ENCODE peak calls at places on chromosomes 11 and 22, in seven cellular contexts. One of them, this sample, is unnamed.

GRCh38 chr22:29300807-29301601 is 5.4 kb upstream of the GAS2L1 start:
- DNase-seq in fibroblast of mammary gland: no peak
- DNase-seq in mammary epithelial cell: no peak
- DNase-seq in AG04450: no peak
- DNase-seq in brain microvascular endothelial cell: no peak
- DNase-seq in GM10248: no peak
- DNase-seq in AG09319: no peak
- DNase-seq in this sample: no peak

GRCh38 chr11:73288873-73289707 is 17.0 kb downstream of the P2RY6 start:
- DNase-seq in brain microvascular endothelial cell: peak; percentile 85
- DNase-seq in mammary epithelial cell: peak; percentile 87
- DNase-seq in AG09319: peak; percentile 19
- DNase-seq in GM10248: peak; percentile 89
- DNase-seq in AG04450: no peak
- DNase-seq in fibroblast of mammary gland: peak; percentile 65
- DNase-seq in this sample: peak; percentile 90

GRCh38 chr11:64545605-64546004 is 45.4 kb upstream of the SLC22A12 start:
- DNase-seq in mammary epithelial cell: peak; percentile 75
- DNase-seq in AG04450: peak; percentile 21
- DNase-seq in fibroblast of mammary gland: peak; percentile 79
- DNase-seq in AG09319: no peak
- DNase-seq in brain microvascular endothelial cell: peak; percentile 86
- DNase-seq in GM10248: no peak
- DNase-seq in this sample: peak; percentile 79

GRCh38 chr11:10494636-10495463 is 39.8 kb downstream of the AMPD3 start:
- DNase-seq in GM10248: no peak
- DNase-seq in brain microvascular endothelial cell: no peak
- DNase-seq in AG09319: no peak
- DNase-seq in AG04450: no peak
- DNase-seq in fibroblast of mammary gland: no peak
- DNase-seq in mammary epithelial cell: no peak
- DNase-seq in this sample: no peak

GRCh38 chr11:46659908-46660307 is 40.5 kb downstream of the ARHGAP1 start:
- DNase-seq in GM10248: no peak
- DNase-seq in AG04450: peak; percentile 49
- DNase-seq in fibroblast of mammary gland: peak; percentile 81
- DNase-seq in mammary epithelial cell: no peak
- DNase-seq in AG09319: peak; percentile 12
- DNase-seq in brain microvascular endothelial cell: peak; percentile 51
- DNase-seq in this sample: no peak

GRCh38 chr22:49667236-49667635 is 160.4 kb downstream of the BRD1 start:
- DNase-seq in brain microvascular endothelial cell: no peak
- DNase-seq in fibroblast of mammary gland: no peak
- DNase-seq in GM10248: no peak
- DNase-seq in AG09319: no peak
- DNase-seq in mammary epithelial cell: no peak
- DNase-seq in AG04450: no peak
- DNase-seq in this sample: no peak

GRCh38 chr11:14179126-14179820 is 179.7 kb downstream of the RRAS2 start:
- DNase-seq in AG04450: no peak
- DNase-seq in mammary epithelial cell: no peak
- DNase-seq in fibroblast of mammary gland: peak; percentile 87
- DNase-seq in GM10248: no peak
- DNase-seq in brain microvascular endothelial cell: no peak
- DNase-seq in AG09319: peak; percentile 96
- DNase-seq in this sample: peak; percentile 36

GRCh38 chr11:69243496-69244200 is 50.3 kb upstream of the MYEOV start:
- DNase-seq in AG04450: no peak
- DNase-seq in AG09319: no peak
- DNase-seq in brain microvascular endothelial cell: no peak
- DNase-seq in mammary epithelial cell: no peak
- DNase-seq in fibroblast of mammary gland: no peak
- DNase-seq in GM10248: no peak
- DNase-seq in this sample: no peak

GRCh38 chr22:24389680-24390079 is 37.7 kb upstream of the ADORA2A start:
- DNase-seq in GM10248: no peak
- DNase-seq in brain microvascular endothelial cell: no peak
- DNase-seq in AG04450: no peak
- DNase-seq in fibroblast of mammary gland: no peak
- DNase-seq in mammary epithelial cell: no peak
- DNase-seq in AG09319: no peak
- DNase-seq in this sample: no peak

GRCh38 chr22:30891781-30892180 is 76.8 kb downstream of the MORC2 start:
- DNase-seq in brain microvascular endothelial cell: no peak
- DNase-seq in mammary epithelial cell: no peak
- DNase-seq in GM10248: no peak
- DNase-seq in AG09319: no peak
- DNase-seq in fibroblast of mammary gland: no peak
- DNase-seq in AG04450: no peak
- DNase-seq in this sample: no peak

GRCh38 chr11:130137999-130138398 is 21.6 kb upstream of the ST14 start:
- DNase-seq in fibroblast of mammary gland: no peak
- DNase-seq in AG09319: no peak
- DNase-seq in AG04450: no peak
- DNase-seq in GM10248: no peak
- DNase-seq in mammary epithelial cell: no peak
- DNase-seq in brain microvascular endothelial cell: no peak
- DNase-seq in this sample: no peak

GRCh38 chr22:32622004-32622761 is 147.6 kb downstream of the FBXO7 start:
- DNase-seq in GM10248: no peak
- DNase-seq in mammary epithelial cell: no peak
- DNase-seq in AG04450: peak; percentile 94
- DNase-seq in brain microvascular endothelial cell: peak; percentile 67
- DNase-seq in AG09319: peak; percentile 78
- DNase-seq in fibroblast of mammary gland: peak; percentile 67
- DNase-seq in this sample: peak; percentile 59

GRCh38 chr11:12901272-12901671 is 107.8 kb upstream of the RASSF10 start:
- DNase-seq in fibroblast of mammary gland: peak; percentile 24
- DNase-seq in brain microvascular endothelial cell: peak; percentile 28
- DNase-seq in mammary epithelial cell: peak; percentile 9
- DNase-seq in GM10248: no peak
- DNase-seq in AG04450: no peak
- DNase-seq in AG09319: no peak
- DNase-seq in this sample: no peak

GRCh38 chr11:5986885-5987284 is at the start of gene OR52L1:
- DNase-seq in mammary epithelial cell: no peak
- DNase-seq in GM10248: no peak
- DNase-seq in brain microvascular endothelial cell: no peak
- DNase-seq in fibroblast of mammary gland: no peak
- DNase-seq in AG04450: no peak
- DNase-seq in AG09319: no peak
- DNase-seq in this sample: no peak

GRCh38 chr11:5989203-5989602 is 2.4 kb upstream of the OR52L1 start:
- DNase-seq in AG04450: no peak
- DNase-seq in AG09319: no peak
- DNase-seq in mammary epithelial cell: no peak
- DNase-seq in GM10248: no peak
- DNase-seq in fibroblast of mammary gland: no peak
- DNase-seq in brain microvascular endothelial cell: no peak
- DNase-seq in this sample: no peak

GRCh38 chr11:5983443-5983842 is 3.3 kb downstream of the OR52L1 start:
- DNase-seq in mammary epithelial cell: no peak
- DNase-seq in fibroblast of mammary gland: no peak
- DNase-seq in AG09319: no peak
- DNase-seq in AG04450: no peak
- DNase-seq in GM10248: no peak
- DNase-seq in brain microvascular endothelial cell: no peak
- DNase-seq in this sample: no peak
- TF ChIP-seq CTCF in mammary epithelial cell: no peak
- TF ChIP-seq CTCF in fibroblast of mammary gland: no peak
- TF ChIP-seq CTCF in AG09319: no peak
- TF ChIP-seq CTCF in AG04450: no peak
- TF ChIP-seq CTCF in GM10248: no peak
- TF ChIP-seq CTCF in brain microvascular endothelial cell: no peak
- TF ChIP-seq CTCF in this sample: no peak

GRCh38 chr11:57320719-57321387 is 3.9 kb downstream of the TNKS1BP1 start:
- DNase-seq in fibroblast of mammary gland: no peak
- DNase-seq in brain microvascular endothelial cell: no peak
- DNase-seq in AG04450: no peak
- DNase-seq in AG09319: no peak
- DNase-seq in GM10248: no peak
- DNase-seq in mammary epithelial cell: no peak
- DNase-seq in this sample: no peak
- TF ChIP-seq CTCF in fibroblast of mammary gland: no peak
- TF ChIP-seq CTCF in brain microvascular endothelial cell: no peak
- TF ChIP-seq CTCF in AG04450: no peak
- TF ChIP-seq CTCF in AG09319: no peak
- TF ChIP-seq CTCF in GM10248: no peak
- TF ChIP-seq CTCF in mammary epithelial cell: no peak
- TF ChIP-seq CTCF in this sample: no peak

GRCh38 chr22:19772673-19773469 is 12.3 kb downstream of the TBX1 start:
- DNase-seq in AG09319: no peak
- DNase-seq in GM10248: no peak
- DNase-seq in mammary epithelial cell: no peak
- DNase-seq in AG04450: no peak
- DNase-seq in fibroblast of mammary gland: no peak
- DNase-seq in brain microvascular endothelial cell: no peak
- DNase-seq in this sample: no peak
- TF ChIP-seq CTCF in AG09319: no peak
- TF ChIP-seq CTCF in GM10248: no peak
- TF ChIP-seq CTCF in mammary epithelial cell: no peak
- TF ChIP-seq CTCF in AG04450: no peak
- TF ChIP-seq CTCF in fibroblast of mammary gland: no peak
- TF ChIP-seq CTCF in brain microvascular endothelial cell: no peak
- TF ChIP-seq CTCF in this sample: no peak

DNA sequence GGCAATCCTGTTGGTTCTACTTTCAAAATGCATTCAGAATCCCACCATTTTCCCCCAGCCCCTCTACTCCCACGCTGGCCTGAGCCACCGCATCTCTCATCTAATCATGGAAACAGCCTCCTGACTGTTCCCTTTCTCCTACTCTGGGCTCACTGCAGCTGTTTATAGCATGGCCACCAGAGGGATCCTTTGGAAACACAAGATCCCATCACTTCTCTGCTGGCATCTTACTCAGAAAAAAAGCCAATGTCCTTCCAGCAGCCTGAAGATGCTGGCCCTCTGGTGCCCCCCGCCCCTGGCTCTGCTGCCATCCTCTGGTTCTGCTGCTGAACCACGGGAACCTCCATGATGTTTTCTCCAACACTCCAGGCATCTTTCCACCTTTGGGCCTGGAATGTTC is 11.1 kb downstream of the MS4A8 start:
- DNase-seq in GM10248: no peak
- DNase-seq in fibroblast of mammary gland: no peak
- DNase-seq in brain microvascular endothelial cell: peak; percentile 5
- DNase-seq in AG09319: no peak
- DNase-seq in mammary epithelial cell: no peak
- DNase-seq in AG04450: no peak
- DNase-seq in this sample: peak; percentile 2
- TF ChIP-seq CTCF in GM10248: no peak
- TF ChIP-seq CTCF in fibroblast of mammary gland: no peak
- TF ChIP-seq CTCF in brain microvascular endothelial cell: peak; percentile 26
- TF ChIP-seq CTCF in AG09319: no peak
- TF ChIP-seq CTCF in mammary epithelial cell: no peak
- TF ChIP-seq CTCF in AG04450: peak; percentile 6
- TF ChIP-seq CTCF in this sample: peak; percentile 50

DNA sequence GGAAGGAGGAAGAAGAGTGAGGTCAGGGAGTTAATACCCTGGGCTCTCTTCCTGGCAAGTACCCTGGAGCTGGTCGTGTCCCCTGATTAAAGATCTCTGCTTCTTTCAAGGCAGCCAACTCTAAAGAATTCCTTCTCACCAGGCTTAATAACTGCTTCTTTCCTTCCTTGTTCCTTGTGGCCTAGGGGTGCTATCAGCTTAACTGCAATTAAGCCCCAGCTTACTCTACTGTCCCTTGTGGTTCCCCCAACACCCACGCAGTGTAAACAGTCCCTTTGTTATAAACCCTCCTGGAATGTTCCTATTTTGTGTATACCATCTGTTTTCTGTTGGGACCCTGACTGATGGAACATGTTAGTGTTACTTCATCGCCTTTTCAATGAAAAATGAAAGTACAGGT is 126.4 kb upstream of the KIRREL3 start:
- DNase-seq in mammary epithelial cell: no peak
- DNase-seq in AG09319: no peak
- DNase-seq in brain microvascular endothelial cell: no peak
- DNase-seq in GM10248: no peak
- DNase-seq in AG04450: no peak
- DNase-seq in fibroblast of mammary gland: no peak
- DNase-seq in this sample: no peak
- TF ChIP-seq CTCF in mammary epithelial cell: no peak
- TF ChIP-seq CTCF in AG09319: no peak
- TF ChIP-seq CTCF in brain microvascular endothelial cell: no peak
- TF ChIP-seq CTCF in GM10248: no peak
- TF ChIP-seq CTCF in AG04450: no peak
- TF ChIP-seq CTCF in fibroblast of mammary gland: no peak
- TF ChIP-seq CTCF in this sample: no peak